ENCODE peak calls at places on chromosomes 13 and 19, in eight cellular contexts. One of them, this sample, is unnamed.
A peak's percentile ranks its signal among the peaks of the same experiment; 100 is the strongest.

GRCh38 chr19:17328517-17329060 is 6.1 kb downstream of the ANO8 start:
- DNase-seq in prostate gland: no peak
- DNase-seq in spleen: no peak
- DNase-seq in GM12878: no peak
- DNase-seq in SK-N-SH: no peak
- DNase-seq in breast epithelium: no peak
- DNase-seq in sigmoid colon: no peak
- DNase-seq in stomach: no peak
- DNase-seq in this sample: no peak

GRCh38 chr19:2223959-2224358 is 12.2 kb downstream of the PLEKHJ1 start:
- DNase-seq in prostate gland: no peak
- DNase-seq in spleen: peak; percentile 92
- DNase-seq in GM12878: no peak
- DNase-seq in SK-N-SH: no peak
- DNase-seq in breast epithelium: no peak
- DNase-seq in sigmoid colon: no peak
- DNase-seq in stomach: no peak
- DNase-seq in this sample: no peak

GRCh38 chr19:8512115-8512967 is 1.6 kb downstream of the ZNF414 start:
- DNase-seq in prostate gland: no peak
- DNase-seq in spleen: no peak
- DNase-seq in GM12878: no peak
- DNase-seq in SK-N-SH: peak; percentile 87
- DNase-seq in breast epithelium: no peak
- DNase-seq in sigmoid colon: no peak
- DNase-seq in stomach: no peak
- DNase-seq in this sample: no peak

GRCh38 chr13:44051923-44052322 is 172.2 kb downstream of the LACC1 start:
- DNase-seq in prostate gland: no peak
- DNase-seq in spleen: no peak
- DNase-seq in GM12878: no peak
- DNase-seq in SK-N-SH: no peak
- DNase-seq in breast epithelium: no peak
- DNase-seq in sigmoid colon: no peak
- DNase-seq in stomach: no peak
- DNase-seq in this sample: no peak

GRCh38 chr13:95403349-95404140 is 102.3 kb upstream of the ABCC4 start:
- DNase-seq in prostate gland: no peak
- DNase-seq in spleen: no peak
- DNase-seq in GM12878: no peak
- DNase-seq in SK-N-SH: no peak
- DNase-seq in breast epithelium: no peak
- DNase-seq in sigmoid colon: no peak
- DNase-seq in stomach: no peak
- DNase-seq in this sample: no peak

GRCh38 chr19:54959840-54960239 is 6.3 kb upstream of the NLRP2 start:
- DNase-seq in prostate gland: no peak
- DNase-seq in spleen: no peak
- DNase-seq in GM12878: no peak
- DNase-seq in SK-N-SH: no peak
- DNase-seq in breast epithelium: no peak
- DNase-seq in sigmoid colon: no peak
- DNase-seq in stomach: no peak
- DNase-seq in this sample: no peak

GRCh38 chr19:16185925-16186234 is 670 bp downstream of the FAM32A start:
- DNase-seq in prostate gland: peak; percentile 17
- DNase-seq in spleen: no peak
- DNase-seq in GM12878: no peak
- DNase-seq in SK-N-SH: peak; percentile 75
- DNase-seq in breast epithelium: no peak
- DNase-seq in sigmoid colon: no peak
- DNase-seq in stomach: no peak
- DNase-seq in this sample: no peak

GRCh38 chr19:23882493-23882892 is 32.2 kb upstream of the ZNF726 start:
- DNase-seq in prostate gland: no peak
- DNase-seq in spleen: no peak
- DNase-seq in GM12878: no peak
- DNase-seq in SK-N-SH: no peak
- DNase-seq in breast epithelium: no peak
- DNase-seq in sigmoid colon: no peak
- DNase-seq in stomach: peak; percentile 56
- DNase-seq in this sample: no peak

GRCh38 chr19:19817357-19817756 is 4.2 kb downstream of the ZNF506 start:
- DNase-seq in prostate gland: no peak
- DNase-seq in spleen: no peak
- DNase-seq in GM12878: no peak
- DNase-seq in SK-N-SH: no peak
- DNase-seq in breast epithelium: no peak
- DNase-seq in sigmoid colon: no peak
- DNase-seq in stomach: no peak
- DNase-seq in this sample: no peak

GRCh38 chr19:40576181-40576584 is 490 bp upstream of the SHKBP1 start:
- DNase-seq in prostate gland: no peak
- DNase-seq in spleen: peak; percentile 86
- DNase-seq in GM12878: no peak
- DNase-seq in SK-N-SH: no peak
- DNase-seq in breast epithelium: no peak
- DNase-seq in sigmoid colon: no peak
- DNase-seq in stomach: no peak
- DNase-seq in this sample: no peak

GRCh38 chr13:51928231-51928630 is 66.5 kb downstream of the CCDC70 start:
- DNase-seq in prostate gland: no peak
- DNase-seq in spleen: no peak
- DNase-seq in GM12878: no peak
- DNase-seq in SK-N-SH: no peak
- DNase-seq in breast epithelium: no peak
- DNase-seq in sigmoid colon: no peak
- DNase-seq in stomach: no peak
- DNase-seq in this sample: no peak

DNA sequence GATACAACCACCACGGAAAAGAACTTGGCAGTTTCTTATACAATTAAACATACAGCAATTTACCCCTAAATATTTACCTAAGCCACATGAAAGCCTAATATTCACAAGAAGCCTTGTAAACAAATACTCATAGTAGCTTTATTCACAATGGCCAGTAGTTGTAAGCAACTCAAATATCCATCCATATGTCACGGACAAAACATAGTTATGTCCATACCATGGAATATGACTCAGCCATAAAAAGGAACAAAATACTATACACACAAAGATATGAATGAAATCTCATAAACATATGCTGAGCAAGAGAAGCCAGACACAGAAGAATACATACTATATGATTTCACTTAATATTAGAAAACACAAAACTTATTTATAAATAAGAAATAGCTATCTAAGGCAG is 12.9 kb downstream of the PSPC1 start:
- DNase-seq in prostate gland: no peak
- DNase-seq in spleen: no peak
- DNase-seq in GM12878: no peak
- DNase-seq in SK-N-SH: no peak
- DNase-seq in breast epithelium: no peak
- DNase-seq in sigmoid colon: no peak
- DNase-seq in stomach: no peak
- DNase-seq in this sample: no peak
- TF ChIP-seq CTCF in prostate gland: no peak
- TF ChIP-seq CTCF in spleen: no peak
- TF ChIP-seq CTCF in GM12878: no peak
- TF ChIP-seq CTCF in SK-N-SH: no peak
- TF ChIP-seq CTCF in breast epithelium: no peak
- TF ChIP-seq CTCF in sigmoid colon: no peak
- TF ChIP-seq CTCF in stomach: no peak
- TF ChIP-seq CTCF in this sample: no peak

GRCh38 chr13:64934569-64935362 is 2295.4 kb downstream of the PCDH9 start:
- DNase-seq in prostate gland: no peak
- DNase-seq in spleen: no peak
- DNase-seq in GM12878: no peak
- DNase-seq in SK-N-SH: no peak
- DNase-seq in breast epithelium: no peak
- DNase-seq in sigmoid colon: no peak
- DNase-seq in stomach: no peak
- DNase-seq in this sample: no peak
- H3K4me3 ChIP-seq in prostate gland: no peak overlapping the region
- H3K4me3 ChIP-seq in spleen: no peak overlapping the region
- H3K4me3 ChIP-seq in GM12878: no peak overlapping the region
- H3K4me3 ChIP-seq in SK-N-SH: no peak overlapping the region
- H3K4me3 ChIP-seq in breast epithelium: no peak overlapping the region
- H3K4me3 ChIP-seq in sigmoid colon: no peak overlapping the region
- H3K4me3 ChIP-seq in stomach: no peak overlapping the region
- H3K4me3 ChIP-seq in this sample: no peak overlapping the region

GRCh38 chr13:29964181-29964845 is 113.9 kb upstream of the UBL3 start:
- DNase-seq in prostate gland: no peak
- DNase-seq in spleen: no peak
- DNase-seq in GM12878: no peak
- DNase-seq in SK-N-SH: no peak
- DNase-seq in breast epithelium: no peak
- DNase-seq in sigmoid colon: no peak
- DNase-seq in stomach: no peak
- DNase-seq in this sample: no peak
- TF ChIP-seq POLR2AphosphoS5 in prostate gland: no peak
- TF ChIP-seq POLR2AphosphoS5 in spleen: no peak
- TF ChIP-seq POLR2AphosphoS5 in GM12878: no peak
- TF ChIP-seq POLR2AphosphoS5 in SK-N-SH: no peak
- TF ChIP-seq POLR2AphosphoS5 in breast epithelium: no peak
- TF ChIP-seq POLR2AphosphoS5 in sigmoid colon: no peak
- TF ChIP-seq POLR2AphosphoS5 in stomach: no peak
- TF ChIP-seq POLR2AphosphoS5 in this sample: no peak

GRCh38 chr19:50432221-50432626 is 468 bp upstream of the MYBPC2 start:
- DNase-seq in prostate gland: no peak
- DNase-seq in spleen: no peak
- DNase-seq in GM12878: no peak
- DNase-seq in SK-N-SH: no peak
- DNase-seq in breast epithelium: no peak
- DNase-seq in sigmoid colon: no peak
- DNase-seq in stomach: no peak
- DNase-seq in this sample: no peak
- TF ChIP-seq CTCF in prostate gland: no peak
- TF ChIP-seq CTCF in spleen: no peak
- TF ChIP-seq CTCF in GM12878: no peak
- TF ChIP-seq CTCF in SK-N-SH: no peak
- TF ChIP-seq CTCF in breast epithelium: no peak
- TF ChIP-seq CTCF in sigmoid colon: no peak
- TF ChIP-seq CTCF in stomach: no peak
- TF ChIP-seq CTCF in this sample: no peak

GRCh38 chr13:67235265-67235664 is 5.1 kb upstream of the PCDH9 start:
- DNase-seq in prostate gland: no peak
- DNase-seq in spleen: no peak
- DNase-seq in GM12878: no peak
- DNase-seq in SK-N-SH: peak; percentile 56
- DNase-seq in breast epithelium: no peak
- DNase-seq in sigmoid colon: no peak
- DNase-seq in stomach: no peak
- DNase-seq in this sample: no peak
- H3K4me3 ChIP-seq in prostate gland: no peak overlapping the region
- H3K4me3 ChIP-seq in spleen: no peak overlapping the region
- H3K4me3 ChIP-seq in GM12878: no peak overlapping the region
- H3K4me3 ChIP-seq in SK-N-SH: no peak overlapping the region
- H3K4me3 ChIP-seq in breast epithelium: no peak overlapping the region
- H3K4me3 ChIP-seq in sigmoid colon: no peak overlapping the region
- H3K4me3 ChIP-seq in stomach: no peak overlapping the region
- H3K4me3 ChIP-seq in this sample: peak overlapping the region; percentile 25